ENCODE peak calls at places on chromosomes 7 and 10, in five cellular contexts. O, F, Q, B and G are unnamed samples.

GRCh38 chr10:51886438-51887068 is 187.2 kb upstream of the CSTF2T start:
- DNase-seq in O (no peak), F (no peak), B (no peak), Q (peak; percentile 84), G (no peak)

GRCh38 chr10:73439055-73439454 is 5.7 kb upstream of the MSS51 start:
- DNase-seq in Q (peak; percentile 66), B (no peak), O (no peak), F (no peak), G (no peak)

GRCh38 chr7:12066561-12066960 is 144.5 kb upstream of the TMEM106B start:
- DNase-seq in O (no peak), Q (peak; percentile 21), B (no peak), F (peak; percentile 3), G (no peak)

GRCh38 chr10:63634488-63635090 is 113.4 kb downstream of the REEP3 start:
- DNase-seq in O (no peak), F (no peak), Q (no peak), B (no peak), G (no peak)

GRCh38 chr10:88080213-88080612 is 216.8 kb downstream of the PTEN start:
- DNase-seq in Q (peak; percentile 78), B (no peak), O (no peak), F (no peak), G (no peak)

GRCh38 chr7:102079140-102080002 is 207.3 kb upstream of the SH2B2 start:
- DNase-seq in F (no peak), Q (no peak), O (no peak), B (no peak), G (no peak)

GRCh38 chr7:1538544-1539345 is 8.2 kb downstream of the MAFK start:
- DNase-seq in Q (no peak), O (no peak), B (no peak), F (no peak), G (no peak)

GRCh38 chr7:135774284-135774683 is 25.7 kb upstream of the FAM180A start:
- DNase-seq in F (peak; percentile 72), Q (peak; percentile 87), O (peak; percentile 20), B (no peak), G (no peak)

GRCh38 chr10:107733731-107734130 is 569.2 kb upstream of the SORCS1 start:
- DNase-seq in Q (no peak), B (no peak), F (no peak), O (no peak), G (no peak)

GRCh38 chr7:107023522-107024149 is 20.9 kb upstream of the PRKAR2B start:
- DNase-seq in F (no peak), Q (no peak), O (no peak), B (no peak), G (no peak)

GRCh38 chr7:134368851-134369533 is 52.3 kb upstream of the SLC35B4 start:
- DNase-seq in F (peak; percentile 54), Q (peak; percentile 51), O (no peak), B (no peak), G (no peak)

GRCh38 chr7:120452665-120453064 is 179.7 kb downstream of the KCND2 start:
- DNase-seq in O (no peak), B (no peak), Q (no peak), F (no peak), G (no peak)

GRCh38 chr7:5214641-5215040 is 24.6 kb downstream of the WIPI2 start:
- DNase-seq in Q (no peak), O (no peak), B (no peak), F (no peak), G (no peak)

GRCh38 chr7:96407427-96407826 is 85.5 kb upstream of the SLC25A13 start:
- DNase-seq in F (no peak), B (no peak), O (no peak), Q (peak; percentile 81), G (peak; percentile 52)

GRCh38 chr7:36473454-36474282 is 84.0 kb downstream of the ANLN start:
- DNase-seq in Q (no peak), F (peak; percentile 51), B (no peak), O (peak; percentile 55), G (no peak)

GRCh38 chr10:58260334-58260733 is 7.4 kb downstream of the IPMK start:
- DNase-seq in B (no peak), Q (no peak), O (no peak), F (no peak), G (no peak)

GRCh38 chr10:13840036-13840435 is 253.3 kb downstream of the PRPF18 start:
- DNase-seq in Q (no peak), F (no peak), B (no peak), O (no peak), G (no peak)

GRCh38 chr10:117226813-117227451 is 14.0 kb upstream of the SLC18A2 start:
- DNase-seq in F (peak; percentile 49), B (no peak), Q (no peak), O (peak; percentile 25), G (no peak)

GRCh38 chr10:3963191-3963673 is 178.2 kb upstream of the KLF6 start:
- DNase-seq in Q (no peak), B (no peak), F (peak; percentile 17), O (peak; percentile 49), G (no peak)

GRCh38 chr10:102312683-102313082 is 67.4 kb downstream of the GBF1 start:
- DNase-seq in B (no peak), O (no peak), F (no peak), Q (peak; percentile 59), G (no peak)

GRCh38 chr10:116316533-116316932 is 7.7 kb upstream of the CCDC172 start:
- DNase-seq in Q (no peak), B (no peak), F (no peak), O (no peak), G (no peak)

GRCh38 chr7:42502022-42502421 is 265.0 kb upstream of the GLI3 start:
- DNase-seq in O (no peak), F (peak; percentile 63), Q (no peak), B (no peak), G (no peak)

GRCh38 chr7:35185908-35186731 is 67.8 kb downstream of the TBX20 start:
- DNase-seq in Q (peak; percentile 8), B (no peak), F (no peak), O (no peak), G (peak; percentile 16)

GRCh38 chr7:32476816-32477648 is 13.1 kb downstream of the LSM5 start:
- DNase-seq in F (peak; percentile 31), Q (no peak), B (no peak), O (no peak), G (no peak)

GRCh38 chr7:69603937-69604494 is 5.7 kb downstream of the AUTS2 start:
- DNase-seq in O (no peak), B (no peak), Q (no peak), F (no peak), G (no peak)

GRCh38 chr10:23523251-23523650 is 84.4 kb downstream of the OTUD1 start:
- DNase-seq in Q (no peak), B (no peak), O (no peak), F (no peak), G (no peak)

GRCh38 chr7:135274495-135275268 is 41.0 kb downstream of the STRA8 start:
- DNase-seq in F (peak; percentile 50), O (peak; percentile 73), B (peak; percentile 74), Q (peak; percentile 73), G (no peak)

GRCh38 chr7:47347346-47347745 is 234.6 kb downstream of the TNS3 start:
- DNase-seq in F (no peak), B (no peak), O (peak; percentile 1), Q (no peak), G (no peak)